ENCODE peak calls at places on chromosomes 7 and 10, in ten cellular contexts. E is SW480, V is NCI-H460, T is NCI-H748 treated with DMSO at 0.1 percent for 48 hours, L is T-helper 9 cell, D is left ventricle myocardium superior, O is fibroblast of the conjunctiva, P is ACHN, B is cardiac muscle cell, Q is cardiac septum. K is an unnamed sample.
A peak's percentile ranks its signal among the peaks of the same experiment; 100 is the strongest.

GRCh38 chr7:108167460-108167859 is 37.3 kb upstream of the LAMB4 start:
- DNase-seq in Q (no peak), T (no peak), P (no peak), B (peak; percentile 66), V (no peak), L (no peak), E (no peak), D (no peak), O (no peak), K (no peak)

GRCh38 chr7:128060018-128060417 is 28.8 kb upstream of the LRRC4 start:
- DNase-seq in P (no peak), T (no peak), Q (no peak), V (no peak), B (no peak), D (no peak), L (no peak), E (no peak), O (no peak), K (no peak)

GRCh38 chr10:92699518-92700272 is 9.9 kb downstream of the HHEX start:
- DNase-seq in V (peak; percentile 36), E (peak; percentile 50), B (peak; percentile 53), L (no peak), T (no peak), O (no peak), D (peak; percentile 59), P (peak; percentile 77), Q (no peak), K (no peak)

GRCh38 chr7:141295367-141295895 is 221.6 kb downstream of the TMEM178B start:
- DNase-seq in O (no peak), T (no peak), Q (no peak), E (no peak), P (no peak), D (no peak), V (no peak), L (no peak), B (no peak), K (no peak)

GRCh38 chr7:116782177-116782711 is 80.1 kb upstream of the CAPZA2 start:
- DNase-seq in Q (no peak), V (no peak), L (no peak), P (no peak), E (no peak), O (no peak), T (no peak), B (peak; percentile 43), D (no peak), K (no peak)

GRCh38 chr10:131616040-131616439 is 284.8 kb upstream of the PPP2R2D start:
- DNase-seq in B (no peak), O (no peak), L (no peak), Q (no peak), V (no peak), P (no peak), T (no peak), D (no peak), E (no peak), K (no peak)

GRCh38 chr10:67697646-67698245 is 1.8 kb upstream of the CTNNA3 start:
- DNase-seq in Q (no peak), L (peak; percentile 1), P (peak; percentile 51), O (peak; percentile 38), T (peak; percentile 38), D (no peak), E (peak; percentile 39), V (peak; percentile 47), B (peak; percentile 73), K (no peak)

GRCh38 chr7:4959356-4959755 is 369 bp upstream of the MMD2 start:
- DNase-seq in E (no peak), L (no peak), O (no peak), Q (no peak), D (no peak), V (no peak), T (no peak), P (no peak), B (no peak), K (peak; percentile 56)

GRCh38 chr7:95794917-95795515 is 22.7 kb downstream of the DYNC1I1 start:
- DNase-seq in O (no peak), E (peak; percentile 62), B (peak; percentile 22), Q (no peak), V (peak; percentile 3), T (peak; percentile 18), P (peak; percentile 73), L (no peak), D (no peak), K (no peak)

GRCh38 chr7:14236834-14237233 is 247.4 kb upstream of the ETV1 start:
- DNase-seq in T (no peak), P (no peak), V (no peak), B (no peak), E (no peak), D (no peak), Q (no peak), O (no peak), L (no peak), K (no peak)

GRCh38 chr10:45380903-45381610 is 7.0 kb downstream of the ALOX5 start:
- DNase-seq in D (no peak), O (no peak), B (no peak), Q (peak; percentile 78), L (no peak), T (no peak), P (no peak), V (no peak), E (no peak), K (no peak)

GRCh38 chr7:145909956-145910611 is 206.5 kb upstream of the CNTNAP2 start:
- DNase-seq in P (peak; percentile 71), L (no peak), V (no peak), O (no peak), B (peak; percentile 34), Q (no peak), D (no peak), E (no peak), T (no peak), K (no peak)

GRCh38 chr7:83695126-83695960 is 46.4 kb upstream of the SEMA3E start:
- DNase-seq in E (no peak), T (no peak), D (no peak), V (no peak), L (no peak), B (no peak), P (no peak), Q (no peak), O (no peak), K (no peak)

GRCh38 chr7:156735861-156736260 is 95.3 kb downstream of the RNF32 start:
- DNase-seq in P (no peak), V (no peak), Q (no peak), O (no peak), E (no peak), D (no peak), B (no peak), T (no peak), L (no peak), K (no peak)

GRCh38 chr10:31596765-31597164 is 277.7 kb downstream of the ZEB1 start:
- DNase-seq in Q (no peak), E (no peak), V (no peak), L (no peak), D (no peak), T (peak; percentile 4), P (no peak), B (no peak), O (no peak), K (no peak)

GRCh38 chr7:42017356-42017986 is 219.5 kb downstream of the GLI3 start:
- DNase-seq in P (no peak), D (no peak), Q (no peak), O (no peak), E (no peak), T (no peak), L (no peak), V (no peak), B (no peak), K (no peak)

GRCh38 chr7:157253850-157254249 is 83.0 kb upstream of the DNAJB6 start:
- DNase-seq in V (peak; percentile 82), Q (no peak), T (no peak), P (no peak), O (no peak), D (peak; percentile 89), L (no peak), B (no peak), E (no peak), K (no peak)

GRCh38 chr10:26937371-26937770 is 76.6 kb upstream of the ABI1 start:
- DNase-seq in D (no peak), T (no peak), Q (no peak), V (no peak), B (no peak), E (no peak), P (no peak), O (no peak), L (no peak), K (no peak)

GRCh38 chr7:2729893-2730716 is 42.1 kb downstream of the AMZ1 start:
- DNase-seq in Q (peak; percentile 74), L (no peak), O (no peak), T (no peak), B (no peak), P (no peak), D (no peak), E (no peak), V (no peak), K (peak; percentile 61)

GRCh38 chr7:32914186-32914585 is 22.6 kb upstream of the KBTBD2 start:
- DNase-seq in T (no peak), P (no peak), V (no peak), E (no peak), D (no peak), B (no peak), L (no peak), O (no peak), Q (no peak), K (no peak)

GRCh38 chr10:29590598-29591415 is 44.0 kb downstream of the SVIL start:
- DNase-seq in O (peak; percentile 69), T (peak; percentile 5), P (peak; percentile 33), Q (no peak), D (no peak), B (peak; percentile 81), V (peak; percentile 28), E (peak; percentile 43), L (no peak), K (no peak)

GRCh38 chr10:110409926-110410325 is 87.8 kb upstream of the DUSP5 start:
- DNase-seq in O (no peak), P (peak; percentile 18), L (no peak), B (no peak), E (no peak), V (no peak), T (no peak), D (no peak), Q (no peak), K (no peak)

GRCh38 chr7:87810130-87810529 is 66.0 kb downstream of the SLC25A40 start:
- DNase-seq in L (no peak), E (no peak), Q (no peak), D (no peak), V (no peak), T (peak; percentile 24), P (no peak), B (no peak), O (no peak), K (no peak)

GRCh38 chr7:108030536-108030935 is 27.6 kb upstream of the LAMB1 start:
- DNase-seq in B (no peak), T (no peak), Q (no peak), O (no peak), E (no peak), D (no peak), L (no peak), V (no peak), P (peak; percentile 42), K (no peak)

GRCh38 chr10:36888925-36889573 is 236.3 kb upstream of the ANKRD30A start:
- DNase-seq in V (peak; percentile 28), P (peak; percentile 35), Q (no peak), O (no peak), D (no peak), B (peak; percentile 7), L (no peak), T (peak; percentile 11), E (peak; percentile 54), K (no peak)

GRCh38 chr10:48655426-48656240 is 29.0 kb upstream of the WDFY4 start:
- DNase-seq in Q (peak; percentile 92), T (no peak), V (peak; percentile 54), L (no peak), E (peak; percentile 48), D (peak; percentile 86), B (peak; percentile 71), P (peak; percentile 88), O (peak; percentile 20), K (peak; percentile 95)

K was measured in kidney.